ENCODE peak calls at places on chromosomes 2 and 18, in five cellular contexts. I is cardiac muscle cell; T is colonic mucosa; O is CD8-positive, alpha-beta T cell; A is breast epithelium. F is an unnamed sample. For H3K36me3, the result is how much of the 10 kb centered on the place peaks cover.

GRCh38 chr18:48485828-48486405 is 52.9 kb upstream of the CTIF start:
- DNase-seq in I (no peak), T (no peak), O (no peak), A (no peak), F (no peak)

GRCh38 chr2:241107384-241107783 is 5.3 kb upstream of the MTERF4 start:
- DNase-seq in I (no peak), T (no peak), O (no peak), A (no peak), F (no peak)

GRCh38 chr18:24398515-24398914 is 891 bp upstream of the OSBPL1A start:
- DNase-seq in I (peak), T (peak), O (no peak), A (no peak), F (no peak)

GRCh38 chr2:176171331-176172006 is 14.4 kb downstream of the HOXD3 start:
- DNase-seq in I (no peak), T (no peak), O (no peak), A (no peak), F (no peak)

GRCh38 chr2:88187038-88187676 is 17.0 kb downstream of the THNSL2 start:
- DNase-seq in I (peak), T (peak), O (no peak), A (no peak), F (no peak)

GRCh38 chr18:77369644-77370043 is 120.0 kb downstream of the GALR1 start:
- DNase-seq in I (no peak), T (no peak), O (no peak), A (no peak), F (no peak)

GRCh38 chr2:211351998-211352397 is 795.6 kb downstream of the CPS1 start:
- DNase-seq in I (no peak), T (no peak), O (no peak), A (no peak), F (no peak)

GRCh38 chr18:31241900-31242409 is 76.0 kb upstream of the DSG1 start:
- DNase-seq in I (peak), T (peak), O (no peak), A (no peak), F (no peak)

GRCh38 chr2:134988994-134989605 is 58.1 kb downstream of the MAP3K19 start:
- DNase-seq in I (peak), T (no peak), O (no peak), A (no peak), F (peak)

GRCh38 chr2:200476836-200477235 is 33.0 kb downstream of the KCTD18 start:
- DNase-seq in I (no peak), T (no peak), O (no peak), A (no peak), F (no peak)

GRCh38 chr18:13268035-13268700 is 49.6 kb downstream of the LDLRAD4 start:
- DNase-seq in I (peak), T (no peak), O (no peak), A (no peak), F (no peak)

GRCh38 chr2:178225011-178225817 is 30.9 kb downstream of the OSBPL6 start:
- DNase-seq in I (peak), T (no peak), O (no peak), A (no peak), F (no peak)

GRCh38 chr2:6524678-6525367 is 340.9 kb downstream of the CMPK2 start:
- DNase-seq in I (no peak), T (no peak), O (no peak), A (no peak), F (no peak)

GRCh38 chr2:191691898-191692297 is 14.0 kb downstream of the NABP1 start:
- DNase-seq in I (no peak), T (no peak), O (no peak), A (no peak), F (no peak)

GRCh38 chr18:28032177-28032576 is 144.8 kb downstream of the CDH2 start:
- DNase-seq in I (no peak), T (no peak), O (no peak), A (no peak), F (no peak)

GRCh38 chr18:7754725-7755181 is 187.6 kb downstream of the PTPRM start:
- DNase-seq in I (peak), T (no peak), O (no peak), A (no peak), F (no peak)

GRCh38 chr2:171703574-171704347 is 16.5 kb downstream of the DYNC1I2 start:
- DNase-seq in I (peak), T (no peak), O (no peak), A (no peak), F (no peak)

GRCh38 chr2:108988796-108989713 is at the start of gene EDAR:
- DNase-seq in I (peak), T (peak), O (peak), A (no peak), F (no peak)

GRCh38 chr2:27123302-27124150 is at the start of gene ABHD1:
- DNase-seq in I (peak), T (peak), O (peak), A (no peak), F (no peak)

GRCh38 chr18:76977681-76978234 is 154.8 kb downstream of the MBP start:
- DNase-seq in I (no peak), T (peak), O (no peak), A (no peak), F (no peak)

GRCh38 chr2:2573658-2574293 is 242.7 kb upstream of the MYT1L start:
- DNase-seq in I (no peak), T (peak), O (no peak), A (no peak), F (no peak)

GRCh38 chr18:48133675-48134251 is 203.3 kb upstream of the SMAD2 start:
- DNase-seq in I (peak), T (peak), O (no peak), A (no peak), F (no peak)

GRCh38 chr2:26576565-26577441 is 64.4 kb downstream of the CIB4 start:
- DNase-seq in I (no peak), T (no peak), O (no peak), A (no peak), F (no peak)

GRCh38 chr18:30016179-30016578 is 1026.4 kb downstream of the DSC3 start:
- DNase-seq in I (no peak), T (no peak), O (no peak), A (no peak), F (no peak)

GRCh38 chr2:86570069-86570468 is 6.8 kb upstream of the CHMP3 start:
- DNase-seq in I (peak), T (no peak), O (no peak), A (no peak), F (no peak)

GRCh38 chr2:86510436-86510933 is 52.8 kb downstream of the CHMP3 start:
- DNase-seq in I (no peak), T (no peak), O (no peak), A (no peak), F (no peak)

GRCh38 chr18:28095631-28096030 is 81.3 kb downstream of the CDH2 start:
- DNase-seq in I (no peak), T (no peak), O (no peak), A (no peak), F (no peak)

GRCh38 chr2:12236136-12236834 is 480.5 kb upstream of the TRIB2 start:
- DNase-seq in I (peak), T (no peak), O (no peak), A (no peak), F (no peak)

GRCh38 chr2:109304731-109305470 is 175.9 kb downstream of the SH3RF3 start:
- DNase-seq in I (no peak), T (no peak), O (no peak), A (no peak), F (no peak)

GRCh38 chr2:101152195-101153076 is 1.3 kb upstream of the TBC1D8 start:
- DNase-seq in I (peak), T (peak), O (no peak), A (no peak), F (no peak)

GRCh38 chr2:239245872-239246701 is 154.7 kb downstream of the HDAC4 start:
- DNase-seq in I (no peak), T (peak), O (no peak), A (peak), F (no peak)
- H3K4me3 ChIP-seq in I (no peak), T (peak), O (no peak), A (peak), F (no peak)

GRCh38 chr2:30770791-30771190 is 36.5 kb downstream of the CAPN13 start:
- DNase-seq in I (no peak), T (peak), O (no peak), A (no peak), F (no peak)
- H3K36me3 ChIP-seq in I (under half), T (under half), O (under half), A (under half), F (under half)

DNA sequence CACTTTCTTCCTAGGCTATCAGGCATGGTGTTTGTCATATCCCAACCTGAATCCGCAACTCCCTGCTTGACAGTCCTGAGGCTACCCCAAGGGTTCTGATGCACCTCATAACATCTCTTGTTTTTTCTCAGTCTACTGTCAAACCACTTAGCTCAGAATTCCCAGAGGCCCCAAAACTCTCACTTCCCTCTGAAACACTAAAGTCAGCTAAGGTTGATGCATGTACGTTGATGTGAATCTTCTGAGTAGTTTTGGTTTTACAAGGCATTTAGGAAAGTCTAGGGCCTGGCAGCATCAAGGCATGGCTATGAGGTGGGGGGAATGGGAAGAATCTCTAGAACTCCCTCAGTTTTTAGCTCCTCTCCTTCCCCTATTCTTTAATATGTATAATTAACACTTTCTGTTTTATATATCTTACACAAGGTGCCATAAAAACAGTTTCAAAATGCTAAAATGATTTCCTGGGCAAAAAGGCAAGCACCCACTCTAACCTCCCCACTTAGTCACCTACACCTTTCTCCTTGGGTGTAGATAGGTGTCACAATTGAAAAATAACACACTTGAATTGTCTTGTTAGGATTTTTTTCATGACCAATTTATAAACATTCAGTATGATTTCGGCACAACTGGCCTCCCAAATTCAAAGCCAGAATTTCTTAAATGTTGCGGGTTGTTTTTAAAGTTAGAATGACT is 71.4 kb upstream of the TANK start:
- DNase-seq in I (no peak), T (no peak), O (no peak), A (no peak), F (no peak)
- H3K27ac ChIP-seq in I (no peak), T (no peak), O (no peak), A (no peak), F (no peak)

DNA sequence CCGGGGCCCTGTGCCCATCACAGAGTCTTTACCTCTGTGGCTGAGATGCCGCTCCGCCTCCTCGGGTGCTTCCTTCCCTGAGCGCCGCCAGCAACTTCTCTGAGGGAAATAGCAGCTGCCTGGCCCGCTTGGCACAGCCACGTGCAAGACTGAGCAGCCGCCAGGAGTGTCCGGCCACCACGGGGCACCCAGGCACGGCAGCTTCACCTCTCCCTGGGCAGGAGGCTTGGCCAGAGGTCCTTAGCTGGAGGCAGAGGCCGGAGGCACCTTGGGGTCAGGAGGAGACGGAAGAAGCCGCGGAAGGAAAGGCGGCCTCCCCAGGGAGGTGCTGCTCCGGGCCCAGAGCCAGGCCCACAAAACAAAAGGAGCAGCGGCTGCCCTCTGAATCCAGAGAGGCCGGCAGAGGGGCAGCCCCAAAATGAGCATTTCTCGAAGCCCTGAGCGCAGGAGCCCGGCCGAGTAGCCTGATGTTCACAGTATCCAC is 6.0 kb upstream of the LIMS2 start:
- DNase-seq in I (peak), T (no peak), O (no peak), A (peak), F (no peak)
- H3K4me3 ChIP-seq in I (no peak), T (no peak), O (no peak), A (peak), F (no peak)

DNA sequence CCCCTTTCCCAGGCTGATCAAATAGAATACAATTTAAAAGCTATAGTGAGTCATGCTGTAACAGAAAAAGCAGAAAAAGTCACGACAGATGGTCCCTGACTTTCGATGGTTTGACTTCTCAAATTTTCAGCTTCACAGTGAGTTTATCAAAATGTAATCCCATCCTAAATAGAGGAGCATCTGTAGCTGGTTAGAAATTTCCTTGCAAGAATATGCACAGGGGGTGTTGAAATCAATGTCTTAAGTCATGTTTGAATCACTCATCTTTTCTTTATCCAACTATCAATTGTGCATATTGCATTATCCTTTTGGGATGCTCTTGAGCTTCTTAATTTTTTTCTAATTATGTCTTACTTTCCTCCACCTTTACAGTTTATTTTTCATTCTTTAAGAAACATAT is 500.3 kb downstream of the LRP1B start:
- DNase-seq in I (no peak), T (no peak), O (no peak), A (no peak), F (no peak)
- H3K36me3 ChIP-seq in I (under half), T (under half), O (under half), A (under half), F (under half)

GRCh38 chr2:60977562-60977895 is 40.0 kb upstream of the PEX13 start:
- DNase-seq in I (no peak), T (no peak), O (no peak), A (no peak), F (no peak)

GRCh38 chr2:60974652-60975051 is 42.9 kb upstream of the PEX13 start:
- DNase-seq in I (no peak), T (no peak), O (no peak), A (no peak), F (no peak)

GRCh38 chr2:60973705-60974104 is 43.8 kb upstream of the PEX13 start:
- DNase-seq in I (no peak), T (no peak), O (no peak), A (no peak), F (no peak)

GRCh38 chr2:60976875-60977561 is 40.5 kb upstream of the PEX13 start:
- DNase-seq in I (no peak), T (no peak), O (no peak), A (no peak), F (no peak)

GRCh38 chr2:60976271-60976670 is 41.2 kb upstream of the PEX13 start:
- DNase-seq in I (no peak), T (no peak), O (no peak), A (no peak), F (no peak)
- H3K27ac ChIP-seq in I (no peak), T (no peak), O (no peak), A (no peak), F (no peak)

GRCh38 chr2:217940261-217941220 is 62.3 kb downstream of the TNS1 start:
- DNase-seq in I (no peak), T (no peak), O (no peak), A (no peak), F (no peak)
- H3K4me3 ChIP-seq in I (no peak), T (peak), O (no peak), A (peak), F (no peak)